ENCODE peak calls at places on chromosomes 2 and 18, in six cellular contexts. Q is HCT116, C is GM12878, R is H1, L is HepG2, K is K562. D is an unnamed sample.

GRCh38 chr18:68498185-68498584 is 216.7 kb downstream of the TMX3 start:
- DNase-seq in Q (no peak), C (no peak), R (no peak), K (no peak), L (no peak), D (no peak)

GRCh38 chr2:217793566-217794132 is 209.1 kb downstream of the TNS1 start:
- DNase-seq in R (no peak), L (no peak), K (no peak), C (no peak), Q (no peak), D (no peak)

GRCh38 chr2:3827673-3828575 is 124.5 kb downstream of the DCDC2C start:
- DNase-seq in C (no peak), Q (no peak), L (no peak), R (no peak), K (peak; percentile 22), D (no peak)

GRCh38 chr2:47221039-47221438 is 65.9 kb upstream of the STPG4 start:
- DNase-seq in R (no peak), K (no peak), L (no peak), Q (no peak), C (no peak), D (no peak)

GRCh38 chr18:74139888-74140287 is 7.7 kb downstream of the FBXO15 start:
- DNase-seq in Q (no peak), K (peak; percentile 15), L (no peak), C (no peak), R (no peak), D (no peak)

GRCh38 chr2:183284606-183285005 is 160.4 kb downstream of the NUP35 start:
- DNase-seq in Q (no peak), R (no peak), K (no peak), L (no peak), C (no peak), D (no peak)

GRCh38 chr18:58394607-58395425 is 234.1 kb downstream of the ALPK2 start:
- DNase-seq in Q (no peak), L (no peak), C (no peak), K (no peak), R (no peak), D (no peak)

GRCh38 chr18:8706981-8707940 is 1.9 kb downstream of the MTCL1 start:
- DNase-seq in L (no peak), R (peak; percentile 82), C (no peak), Q (no peak), K (no peak), D (no peak)

GRCh38 chr2:230319211-230319862 is 7.7 kb upstream of the SP140L start:
- DNase-seq in K (no peak), L (no peak), R (no peak), C (peak; percentile 60), Q (no peak), D (no peak)

GRCh38 chr2:28633204-28633603 is 118.4 kb upstream of the PPP1CB start:
- DNase-seq in C (no peak), K (no peak), R (no peak), Q (no peak), L (no peak), D (no peak)

GRCh38 chr2:118850171-118850900 is 2.9 kb upstream of the EN1 start:
- DNase-seq in C (no peak), K (no peak), Q (no peak), R (peak; percentile 52), L (no peak), D (no peak)

GRCh38 chr2:128781888-128782385 is 463.3 kb upstream of the HS6ST1 start:
- DNase-seq in L (no peak), K (no peak), C (no peak), Q (no peak), R (peak; percentile 37), D (no peak)

GRCh38 chr2:94861308-94862152 is 9.7 kb upstream of the TEKT4 start:
- DNase-seq in Q (no peak), K (no peak), R (peak; percentile 73), C (no peak), L (no peak), D (no peak)

GRCh38 chr2:159010340-159010739 is 41.9 kb downstream of the TANC1 start:
- DNase-seq in C (no peak), Q (no peak), R (no peak), L (peak; percentile 18), K (no peak), D (no peak)

GRCh38 chr2:98025481-98026037 is 29.8 kb upstream of the TMEM131 start:
- DNase-seq in L (no peak), Q (no peak), R (no peak), K (no peak), C (no peak), D (no peak)

GRCh38 chr18:50594931-50595330 is 35.0 kb downstream of the MAPK4 start:
- DNase-seq in L (no peak), Q (no peak), K (no peak), C (no peak), R (no peak), D (no peak)
- TF ChIP-seq ZNF274 in L (no peak), Q (no peak), K (no peak), C (no peak), R (no peak), D (no peak)

GRCh38 chr2:15617778-15618448 is 26.2 kb downstream of the DDX1 start:
- DNase-seq in K (no peak), C (no peak), R (no peak), Q (no peak), L (no peak), D (no peak)

GRCh38 chr2:15618449-15618855 is 26.8 kb downstream of the DDX1 start:
- DNase-seq in L (no peak), Q (no peak), R (no peak), C (no peak), K (no peak), D (no peak)

GRCh38 chr2:15619938-15620337 is 28.3 kb downstream of the DDX1 start:
- DNase-seq in L (no peak), Q (no peak), R (no peak), C (no peak), K (no peak), D (no peak)

GRCh38 chr2:15619510-15619909 is 27.8 kb downstream of the DDX1 start:
- DNase-seq in R (no peak), K (no peak), Q (no peak), C (no peak), L (no peak), D (no peak)

GRCh38 chr2:15619076-15619475 is 27.4 kb downstream of the DDX1 start:
- DNase-seq in K (no peak), Q (no peak), C (no peak), R (no peak), L (no peak), D (no peak)
- H3K36me3 ChIP-seq in K (peaks cover 96% of the 10 kb centered on the region), Q (peaks cover 49% of the 10 kb centered on the region), C (peaks cover 11% of the 10 kb centered on the region), R (peaks cover 76% of the 10 kb centered on the region), L (peaks cover 24% of the 10 kb centered on the region), D (peaks cover 89% of the 10 kb centered on the region)

DNA sequence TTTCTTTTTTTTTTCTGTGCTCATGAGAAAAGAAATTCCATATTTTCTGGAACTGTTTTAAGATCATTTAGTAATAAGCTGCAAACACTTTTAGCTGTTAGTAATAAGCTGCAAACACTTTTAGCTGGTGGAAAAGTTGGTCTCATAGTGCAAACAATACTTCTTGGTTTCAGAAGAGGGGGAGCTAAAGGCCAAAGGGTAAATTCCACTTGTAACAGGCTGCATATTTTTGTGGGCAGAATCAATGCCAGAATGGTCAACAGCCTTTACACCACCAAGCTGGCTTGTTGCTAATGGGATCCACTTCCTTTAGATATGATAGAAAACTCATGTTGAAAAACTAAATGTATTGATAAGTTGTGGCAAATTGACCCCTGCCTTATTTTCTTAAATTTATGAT is 356.8 kb downstream of the NR4A2 start:
- DNase-seq in R (no peak), L (peak; percentile 91), K (no peak), C (no peak), Q (no peak), D (no peak)
- TF ChIP-seq ZNF274 in R (no peak), L (no peak), K (no peak), C (no peak), Q (no peak), D (no peak)

GRCh38 chr2:221423212-221423804 is 148.8 kb downstream of the EPHA4 start:
- DNase-seq in L (no peak), R (no peak), C (no peak), Q (no peak), K (no peak), D (no peak)

GRCh38 chr2:221429741-221430491 is 142.2 kb downstream of the EPHA4 start:
- DNase-seq in C (no peak), K (no peak), L (no peak), R (no peak), Q (no peak), D (no peak)

GRCh38 chr2:221425353-221425752 is 146.8 kb downstream of the EPHA4 start:
- DNase-seq in Q (no peak), R (no peak), C (no peak), K (no peak), L (no peak), D (no peak)

GRCh38 chr2:221428896-221429295 is 143.2 kb downstream of the EPHA4 start:
- DNase-seq in R (no peak), K (no peak), L (no peak), C (no peak), Q (no peak), D (no peak)

GRCh38 chr2:221426929-221427328 is 145.2 kb downstream of the EPHA4 start:
- DNase-seq in R (no peak), Q (no peak), L (no peak), K (no peak), C (no peak), D (no peak)
- H3K36me3 ChIP-seq in R (peaks cover 22% of the 10 kb centered on the region), Q (no peaks in the 10 kb centered on the region), L (no peaks in the 10 kb centered on the region), K (no peaks in the 10 kb centered on the region), C (no peaks in the 10 kb centered on the region), D (peaks cover 12% of the 10 kb centered on the region)

GRCh38 chr2:180651596-180651995 is 328.8 kb upstream of the UBE2E3 start:
- DNase-seq in R (no peak), Q (no peak), C (no peak), L (no peak), K (no peak), D (no peak)

GRCh38 chr2:180647206-180647605 is 333.2 kb upstream of the UBE2E3 start:
- DNase-seq in L (no peak), C (no peak), Q (no peak), K (no peak), R (no peak), D (no peak)

GRCh38 chr2:180652794-180653193 is 327.6 kb upstream of the UBE2E3 start:
- DNase-seq in C (no peak), R (no peak), L (no peak), Q (no peak), K (no peak), D (no peak)

GRCh38 chr2:180644709-180645108 is 335.7 kb upstream of the UBE2E3 start:
- DNase-seq in Q (no peak), L (no peak), K (no peak), C (no peak), R (no peak), D (no peak)

GRCh38 chr2:180647651-180648050 is 332.8 kb upstream of the UBE2E3 start:
- DNase-seq in K (no peak), L (no peak), R (no peak), C (no peak), Q (no peak), D (no peak)
- TF ChIP-seq ZNF274 in K (no peak), L (no peak), R (no peak), C (no peak), Q (no peak), D (no peak)

DNA sequence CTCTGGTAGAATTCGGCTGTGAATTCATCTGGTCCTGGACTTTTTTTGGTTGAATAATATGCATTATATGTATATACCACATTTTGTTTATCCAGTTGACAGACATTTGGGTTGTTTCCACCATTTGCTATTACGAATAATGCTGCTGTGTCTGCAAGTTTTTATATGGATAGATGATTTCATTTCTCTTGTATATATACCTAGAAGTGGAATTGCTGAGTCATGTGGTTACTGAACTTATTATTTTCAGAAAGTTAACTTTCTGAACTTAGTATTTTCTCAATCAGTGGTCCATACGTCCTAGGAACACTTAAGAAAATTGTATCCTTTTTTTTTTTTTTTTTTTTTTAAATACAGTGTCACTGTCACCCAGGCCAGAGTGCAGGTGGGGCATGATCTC is 63.3 kb downstream of the RIF1 start:
- DNase-seq in K (no peak), C (no peak), L (no peak), Q (no peak), R (no peak), D (no peak)
- H3K36me3 ChIP-seq in K (peaks cover 84% of the 10 kb centered on the region), C (no peaks in the 10 kb centered on the region), L (peaks cover 16% of the 10 kb centered on the region), Q (peaks cover 56% of the 10 kb centered on the region), R (peaks cover 78% of the 10 kb centered on the region), D (peaks cover 77% of the 10 kb centered on the region)